ENCODE peak calls at places on chromosome 16, in five cellular contexts. Z, H, O, N and G are unnamed samples.

GRCh38 chr16:89325861-89326471 is 108.5 kb downstream of the ZNF778 start:
- DNase-seq in O (no peak), H (no peak), Z (no peak), N (peak), G (no peak)

GRCh38 chr16:55968221-55968620 is 93.0 kb upstream of the CES5A start:
- DNase-seq in O (no peak), Z (no peak), N (no peak), H (no peak), G (no peak)

GRCh38 chr16:53266156-53266555 is 168.1 kb upstream of the RBL2 start:
- DNase-seq in N (no peak), O (no peak), H (no peak), Z (no peak), G (no peak)

GRCh38 chr16:88535181-88535856 is 34.9 kb upstream of the ZC3H18 start:
- DNase-seq in H (no peak), O (no peak), N (peak), Z (no peak), G (no peak)

GRCh38 chr16:66619534-66620418 is 15.3 kb downstream of the CMTM3 start:
- DNase-seq in N (peak), H (no peak), O (no peak), Z (peak), G (no peak)

GRCh38 chr16:24070851-24071250 is 185.3 kb upstream of the CACNG3 start:
- DNase-seq in H (peak), O (peak), Z (peak), N (no peak), G (peak)

GRCh38 chr16:85083051-85083639 is 29.1 kb downstream of the CIBAR2 start:
- DNase-seq in Z (peak), N (peak), O (no peak), H (peak), G (peak)

GRCh38 chr16:4372578-4373355 is 1.1 kb downstream of the VASN start:
- DNase-seq in H (no peak), Z (peak), O (no peak), N (no peak), G (peak)

GRCh38 chr16:4216631-4217030 is 25.2 kb downstream of the SRL start:
- DNase-seq in O (no peak), H (no peak), N (no peak), Z (no peak), G (no peak)

GRCh38 chr16:48958681-48959080 is 323.0 kb downstream of the CBLN1 start:
- DNase-seq in Z (no peak), N (no peak), O (no peak), H (no peak), G (no peak)

GRCh38 chr16:74309789-74310781 is 13.5 kb downstream of the PSMD7 start:
- DNase-seq in Z (peak), O (no peak), H (peak), N (no peak), G (peak)

GRCh38 chr16:89023621-89024511 is 46.9 kb upstream of the CBFA2T3 start:
- DNase-seq in Z (peak), H (no peak), N (peak), O (no peak), G (no peak)

GRCh38 chr16:85309656-85310587 is 197.7 kb upstream of the CIBAR2 start:
- DNase-seq in H (peak), Z (peak), N (no peak), O (peak), G (peak)

GRCh38 chr16:12907670-12908233 is 6.4 kb downstream of the SHISA9 start:
- DNase-seq in H (peak), N (no peak), Z (peak), O (no peak), G (peak)
- TF ChIP-seq CTCF in H (peak), N (no peak), Z (peak), O (no peak), G (peak)

GRCh38 chr16:12084436-12084835 is 107.9 kb downstream of the SNX29 start:
- DNase-seq in O (no peak), Z (no peak), H (no peak), N (peak), G (no peak)
- TF ChIP-seq CTCF in O (no peak), Z (no peak), H (no peak), N (no peak), G (no peak)

DNA sequence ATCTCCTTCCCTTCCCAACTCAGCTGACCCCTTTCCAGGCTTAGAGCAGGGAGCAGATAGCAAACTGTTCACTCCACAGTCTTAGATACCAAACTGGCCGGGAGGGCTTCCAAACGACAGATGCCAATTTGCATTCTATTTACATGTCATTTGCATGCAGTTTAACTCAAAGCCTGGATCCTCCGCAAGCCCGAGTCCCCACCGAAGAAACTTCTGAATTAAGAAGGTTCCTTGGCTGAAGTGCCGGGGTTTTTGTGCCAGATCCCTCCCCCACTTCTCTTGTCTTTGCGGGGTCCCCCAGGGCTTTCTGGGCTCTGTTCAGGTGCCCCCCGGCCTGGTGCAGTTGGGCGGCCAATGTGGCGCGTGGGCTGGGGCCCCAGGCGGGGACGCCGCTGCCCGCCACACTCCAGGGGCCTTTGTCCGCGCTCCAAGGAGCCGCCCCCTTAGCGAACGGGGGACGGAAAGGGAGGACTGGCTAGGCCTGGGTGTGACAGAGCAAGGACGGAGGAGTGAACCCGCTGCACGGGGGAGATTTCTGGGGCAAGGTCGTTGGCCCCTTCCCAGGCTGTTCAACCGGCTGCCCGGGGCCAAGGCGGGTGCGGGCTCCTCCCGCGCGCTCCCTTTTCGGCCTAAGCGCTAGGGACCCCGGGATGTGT is 1.2 kb downstream of the GPRC5B start:
- DNase-seq in Z (peak), N (peak), O (no peak), H (peak), G (peak)
- TF ChIP-seq CTCF in Z (no peak), N (no peak), O (no peak), H (no peak), G (no peak)

GRCh38 chr16:76265434-76266045 is 11.7 kb upstream of the CNTNAP4 start:
- DNase-seq in H (peak), O (no peak), N (no peak), Z (peak), G (peak)
- TF ChIP-seq CTCF in H (peak), O (no peak), N (peak), Z (peak), G (peak)